ENCODE peak calls at places on chromosomes 6 and 20, in four cellular contexts. N, W, R and H are unnamed samples.
A peak's percentile ranks its signal among the peaks of the same experiment; 100 is the strongest.

GRCh38 chr6:28257042-28257441 is 2.1 kb upstream of the NKAPL start:
- DNase-seq in N (no peak), W (no peak), R (no peak), H (no peak)

GRCh38 chr20:8062781-8063180 is 43.2 kb upstream of the TMX4 start:
- DNase-seq in N (peak; percentile 51), W (no peak), R (no peak), H (no peak)

GRCh38 chr6:158437571-158437970 is 122.3 kb upstream of the TMEM181 start:
- DNase-seq in N (no peak), W (peak; percentile 8), R (no peak), H (peak; percentile 22)

GRCh38 chr20:13788167-13788834 is 3.5 kb downstream of the NDUFAF5 start:
- DNase-seq in N (peak; percentile 69), W (peak; percentile 49), R (no peak), H (peak; percentile 64)

GRCh38 chr6:165404703-165405102 is 95.3 kb upstream of the C6orf118 start:
- DNase-seq in N (peak; percentile 5), W (no peak), R (no peak), H (no peak)

GRCh38 chr20:47506335-47506734 is 4.6 kb downstream of the NCOA3 start:
- DNase-seq in N (no peak), W (no peak), R (no peak), H (no peak)

GRCh38 chr20:35108921-35109320 is 16.3 kb upstream of the TRPC4AP start:
- DNase-seq in N (no peak), W (no peak), R (no peak), H (no peak)

GRCh38 chr20:17457064-17457463 is 74.1 kb downstream of the BFSP1 start:
- DNase-seq in N (no peak), W (no peak), R (no peak), H (no peak)

GRCh38 chr6:62615366-62616015 is 329.5 kb upstream of the KHDRBS2 start:
- DNase-seq in N (no peak), W (no peak), R (no peak), H (no peak)

GRCh38 chr6:33731751-33732282 is 14.9 kb downstream of the IP6K3 start:
- DNase-seq in N (no peak), W (no peak), R (peak; percentile 82), H (no peak)

GRCh38 chr20:5722927-5723326 is 27.3 kb upstream of the SHLD1 start:
- DNase-seq in N (no peak), W (no peak), R (no peak), H (no peak)

GRCh38 chr6:165229216-165229615 is 80.2 kb downstream of the C6orf118 start:
- DNase-seq in N (no peak), W (no peak), R (no peak), H (no peak)

GRCh38 chr6:24581084-24581669 is 64.8 kb downstream of the KIAA0319 start:
- DNase-seq in N (peak; percentile 50), W (peak; percentile 62), R (peak; percentile 69), H (peak; percentile 71)

GRCh38 chr6:170099387-170099786 is 191.5 kb downstream of the DLL1 start:
- DNase-seq in N (no peak), W (peak; percentile 14), R (no peak), H (no peak)

GRCh38 chr6:5079692-5080091 is 5.4 kb upstream of the PPP1R3G start:
- DNase-seq in N (no peak), W (no peak), R (no peak), H (no peak)

GRCh38 chr6:18823782-18824386 is 436.7 kb downstream of the RNF144B start:
- DNase-seq in N (peak; percentile 1), W (peak; percentile 46), R (peak; percentile 17), H (peak; percentile 6)

GRCh38 chr6:44932651-44933091 is 395.5 kb upstream of the RUNX2 start:
- DNase-seq in N (no peak), W (no peak), R (no peak), H (no peak)

GRCh38 chr6:155112757-155113156 is 117.6 kb downstream of the TIAM2 start:
- DNase-seq in N (no peak), W (no peak), R (no peak), H (no peak)

GRCh38 chr20:62710886-62711702 is 2.5 kb downstream of the NTSR1 start:
- DNase-seq in N (peak; percentile 22), W (no peak), R (peak; percentile 20), H (no peak)

GRCh38 chr20:34015401-34016335 is 22.0 kb downstream of the RALY start:
- DNase-seq in N (no peak), W (no peak), R (no peak), H (no peak)

GRCh38 chr6:154930490-154930889 is 64.6 kb upstream of the TIAM2 start:
- DNase-seq in N (no peak), W (no peak), R (no peak), H (no peak)

GRCh38 chr6:46421239-46421638 is 70.0 kb downstream of the RCAN2 start:
- DNase-seq in N (no peak), W (no peak), R (no peak), H (no peak)

GRCh38 chr6:110746680-110747079 is 68.6 kb downstream of the CDK19 start:
- DNase-seq in N (no peak), W (no peak), R (no peak), H (peak; percentile 35)

GRCh38 chr20:34562643-34563042 is 4.1 kb downstream of the MAP1LC3A start:
- DNase-seq in N (peak; percentile 16), W (no peak), R (no peak), H (no peak)

GRCh38 chr20:23165307-23165750 is 79.2 kb upstream of the CD93 start:
- DNase-seq in N (no peak), W (no peak), R (no peak), H (no peak)

GRCh38 chr6:125952764-125953501 is 3.6 kb upstream of the HINT3 start:
- DNase-seq in N (peak; percentile 53), W (peak; percentile 68), R (no peak), H (peak; percentile 52)

GRCh38 chr6:170429457-170429856 is 122.9 kb downstream of the FAM120B start:
- DNase-seq in N (no peak), W (no peak), R (no peak), H (peak; percentile 41)

GRCh38 chr20:14775778-14776177 is 438.4 kb upstream of the FLRT3 start:
- DNase-seq in N (no peak), W (no peak), R (peak; percentile 28), H (peak; percentile 41)

GRCh38 chr6:335146-335545 is 42.9 kb downstream of the DUSP22 start:
- DNase-seq in N (no peak), W (no peak), R (no peak), H (no peak)

GRCh38 chr6:109460161-109460830 is 4.7 kb upstream of the MICAL1 start:
- DNase-seq in N (no peak), W (no peak), R (no peak), H (no peak)

GRCh38 chr20:49674383-49675352 is 39.0 kb downstream of the B4GALT5 start:
- DNase-seq in N (peak; percentile 30), W (no peak), R (no peak), H (peak; percentile 82)

GRCh38 chr20:20370087-20370575 is 2.2 kb downstream of the INSM1 start:
- DNase-seq in N (no peak), W (no peak), R (no peak), H (no peak)
- H3K4me3 ChIP-seq in N (no peak overlapping the region), W (no peak overlapping the region), R (peak overlapping the region; percentile 42), H (no peak overlapping the region)

GRCh38 chr20:45892828-45893500 is 1.8 kb downstream of the CTSA start:
- DNase-seq in N (no peak), W (no peak), R (no peak), H (no peak)
- H3K4me3 ChIP-seq in N (no peak overlapping the region), W (no peak overlapping the region), R (peak overlapping the region; percentile 75), H (peak overlapping the region; percentile 85)

GRCh38 chr6:32436995-32437836 is 2.5 kb upstream of the HLA-DRA start:
- DNase-seq in N (peak; percentile 17), W (no peak), R (no peak), H (peak; percentile 29)
- H3K4me3 ChIP-seq in N (no peak overlapping the region), W (no peak overlapping the region), R (no peak overlapping the region), H (no peak overlapping the region)

GRCh38 chr6:42068872-42069522 is 18.7 kb downstream of the TAF8 start:
- DNase-seq in N (no peak), W (no peak), R (no peak), H (no peak)
- H3K4me3 ChIP-seq in N (no peak overlapping the region), W (no peak overlapping the region), R (no peak overlapping the region), H (no peak overlapping the region)